ENCODE peak calls at places on chromosomes 5 and 9, in ten cellular contexts. L is spleen; Q is sigmoid colon; T is brain pericyte; S is left ventricle myocardium inferior; F is stimulated activated CD4-positive, alpha-beta T cell treated with anti-CD3 and anti-CD28 coated beads, TNF-alpha, amount 100 ng/mL, for 4 hours; X is progenitor cell of endocrine pancreas; I is H9; G is CD4-positive, CD25-positive, alpha-beta regulatory T cell; O is GF-D8. W is an unnamed sample.

GRCh38 chr9:18294229-18294628 is 179.7 kb upstream of the ADAMTSL1 start:
- DNase-seq in O (no peak), Q (no peak), L (no peak), T (no peak), S (no peak), F (no peak), I (no peak), X (no peak), G (no peak), W (no peak)

GRCh38 chr5:32842798-32843531 is 131.8 kb downstream of the NPR3 start:
- DNase-seq in T (no peak), X (no peak), O (no peak), S (no peak), Q (no peak), F (no peak), G (peak; percentile 1), I (no peak), L (no peak), W (no peak)

GRCh38 chr5:127702434-127702833 is 757 bp upstream of the CCDC192 start:
- DNase-seq in I (no peak), S (no peak), Q (no peak), F (no peak), O (no peak), T (no peak), G (no peak), X (no peak), L (no peak), W (no peak)

GRCh38 chr5:143041-143440 is 48.3 kb upstream of the LRRC14B start:
- DNase-seq in F (no peak), L (no peak), X (no peak), T (no peak), G (no peak), Q (no peak), I (no peak), S (no peak), O (no peak), W (no peak)

GRCh38 chr5:124438390-124439380 is 307.8 kb downstream of the ZNF608 start:
- DNase-seq in F (no peak), L (no peak), G (no peak), X (no peak), O (no peak), Q (no peak), T (no peak), I (peak; percentile 56), S (no peak), W (no peak)

GRCh38 chr5:54390015-54390414 is 65.5 kb upstream of the HSPB3 start:
- DNase-seq in T (peak; percentile 96), X (no peak), I (no peak), Q (no peak), F (no peak), G (no peak), S (no peak), L (no peak), O (no peak), W (peak; percentile 91)

GRCh38 chr5:124289641-124290201 is 456.7 kb downstream of the ZNF608 start:
- DNase-seq in G (no peak), Q (no peak), I (peak; percentile 90), T (no peak), X (no peak), O (no peak), S (no peak), F (no peak), L (no peak), W (peak; percentile 92)

GRCh38 chr5:145834917-145835838 is at the start of gene PRELID2:
- DNase-seq in T (peak; percentile 29), G (peak; percentile 39), Q (peak; percentile 92), O (peak; percentile 88), S (peak; percentile 91), X (peak; percentile 82), I (peak; percentile 91), L (peak; percentile 92), F (peak; percentile 19), W (peak; percentile 97)

GRCh38 chr9:115593587-115594091 is 475.7 kb upstream of the TNC start:
- DNase-seq in X (no peak), Q (no peak), I (peak; percentile 36), S (no peak), G (peak; percentile 18), L (no peak), F (no peak), O (no peak), T (no peak), W (peak; percentile 50)

GRCh38 chr9:114399381-114399780 is 11.6 kb upstream of the AKNA start:
- DNase-seq in I (no peak), L (no peak), T (no peak), Q (no peak), O (no peak), X (no peak), F (no peak), S (no peak), G (no peak), W (peak; percentile 15)

GRCh38 chr5:5229405-5229804 is 89.3 kb downstream of the ADAMTS16 start:
- DNase-seq in T (no peak), S (no peak), Q (no peak), F (no peak), I (no peak), L (no peak), G (no peak), X (no peak), O (no peak), W (no peak)

GRCh38 chr5:16934123-16934522 is 2.0 kb downstream of the MYO10 start:
- DNase-seq in S (peak; percentile 42), T (peak; percentile 68), G (peak; percentile 20), L (peak; percentile 80), O (no peak), F (no peak), Q (peak; percentile 69), X (peak; percentile 74), I (peak; percentile 73), W (peak; percentile 77)

GRCh38 chr9:100700689-100701318 is 122.9 kb downstream of the CAVIN4 start:
- DNase-seq in Q (no peak), O (no peak), I (peak; percentile 50), T (no peak), L (no peak), F (no peak), X (no peak), G (peak; percentile 24), S (no peak), W (peak; percentile 66)